ENCODE peak calls at places on chromosomes 5 and 9, in nine cellular contexts. J is RWPE1, I is A549, A is HFFc6, F is adrenal gland, X is PC-9, O is foreskin fibroblast, Q is GM12865, H is body of pancreas. Y is an unnamed sample.
A peak's percentile ranks its signal among the peaks of the same experiment; 100 is the strongest.

GRCh38 chr5:149326611-149327010 is 18.7 kb upstream of the GRPEL2 start:
- DNase-seq in I (peak; percentile 36), O (no peak), F (no peak), J (no peak), A (no peak), X (no peak), Q (no peak), H (no peak), Y (no peak)

GRCh38 chr9:15155826-15156225 is 151.2 kb downstream of the TTC39B start:
- DNase-seq in O (no peak), F (no peak), I (no peak), A (no peak), H (peak; percentile 25), Q (no peak), X (no peak), J (no peak), Y (no peak)

GRCh38 chr9:64773491-64773931 is 511.5 kb downstream of the FOXD4L5 start:
- DNase-seq in I (no peak), H (no peak), X (no peak), O (no peak), J (no peak), F (no peak), A (no peak), Q (peak; percentile 0), Y (peak; percentile 32)

GRCh38 chr9:96719538-96720315 is 58.2 kb downstream of the ZNF510 start:
- DNase-seq in I (no peak), A (no peak), F (no peak), J (peak; percentile 88), X (no peak), Q (no peak), O (no peak), H (peak; percentile 35), Y (no peak)

GRCh38 chr5:76099286-76099702 is 16.1 kb downstream of the SV2C start:
- DNase-seq in A (no peak), H (no peak), F (no peak), O (no peak), J (no peak), I (no peak), Q (peak; percentile 86), X (no peak), Y (no peak)

GRCh38 chr9:129237804-129238203 is 59.7 kb upstream of the IER5L start:
- DNase-seq in J (no peak), X (no peak), A (no peak), H (no peak), F (no peak), O (no peak), Q (no peak), I (no peak), Y (peak; percentile 33)

GRCh38 chr9:37944266-37944650 is 40.3 kb upstream of the SLC25A51 start:
- DNase-seq in J (no peak), I (no peak), A (no peak), H (no peak), X (no peak), Q (no peak), O (no peak), F (no peak), Y (no peak)

GRCh38 chr9:135440620-135441019 is 39.0 kb upstream of the PPP1R26 start:
- DNase-seq in X (no peak), H (peak; percentile 22), O (no peak), F (no peak), I (peak; percentile 87), A (no peak), J (no peak), Q (no peak), Y (no peak)

GRCh38 chr5:173505634-173506033 is 110.8 kb downstream of the BOD1 start:
- DNase-seq in I (no peak), F (no peak), H (no peak), Q (no peak), A (no peak), O (no peak), X (no peak), J (no peak), Y (no peak)

GRCh38 chr5:1724822-1725602 is 74.6 kb downstream of the MRPL36 start:
- DNase-seq in F (no peak), A (no peak), I (no peak), H (no peak), X (peak; percentile 7), O (peak; percentile 9), Q (no peak), J (peak; percentile 27), Y (peak; percentile 92)

GRCh38 chr9:92151691-92152393 is 36.6 kb upstream of the SPTLC1 start:
- DNase-seq in Q (no peak), F (peak; percentile 64), J (peak; percentile 64), A (peak; percentile 63), H (peak; percentile 57), I (no peak), O (peak; percentile 81), X (peak; percentile 97), Y (no peak)

GRCh38 chr9:92142329-92142728 is 27.1 kb upstream of the SPTLC1 start:
- DNase-seq in X (no peak), A (no peak), J (no peak), O (no peak), I (no peak), F (no peak), Q (no peak), H (no peak), Y (no peak)

GRCh38 chr9:92146610-92147009 is 31.4 kb upstream of the SPTLC1 start:
- DNase-seq in F (no peak), X (no peak), O (peak; percentile 10), I (peak; percentile 15), J (no peak), H (no peak), Q (no peak), A (no peak), Y (no peak)

GRCh38 chr9:92147854-92148184 is 32.6 kb upstream of the SPTLC1 start:
- DNase-seq in H (no peak), X (no peak), J (no peak), I (no peak), A (no peak), F (no peak), O (no peak), Q (no peak), Y (no peak)

DNA sequence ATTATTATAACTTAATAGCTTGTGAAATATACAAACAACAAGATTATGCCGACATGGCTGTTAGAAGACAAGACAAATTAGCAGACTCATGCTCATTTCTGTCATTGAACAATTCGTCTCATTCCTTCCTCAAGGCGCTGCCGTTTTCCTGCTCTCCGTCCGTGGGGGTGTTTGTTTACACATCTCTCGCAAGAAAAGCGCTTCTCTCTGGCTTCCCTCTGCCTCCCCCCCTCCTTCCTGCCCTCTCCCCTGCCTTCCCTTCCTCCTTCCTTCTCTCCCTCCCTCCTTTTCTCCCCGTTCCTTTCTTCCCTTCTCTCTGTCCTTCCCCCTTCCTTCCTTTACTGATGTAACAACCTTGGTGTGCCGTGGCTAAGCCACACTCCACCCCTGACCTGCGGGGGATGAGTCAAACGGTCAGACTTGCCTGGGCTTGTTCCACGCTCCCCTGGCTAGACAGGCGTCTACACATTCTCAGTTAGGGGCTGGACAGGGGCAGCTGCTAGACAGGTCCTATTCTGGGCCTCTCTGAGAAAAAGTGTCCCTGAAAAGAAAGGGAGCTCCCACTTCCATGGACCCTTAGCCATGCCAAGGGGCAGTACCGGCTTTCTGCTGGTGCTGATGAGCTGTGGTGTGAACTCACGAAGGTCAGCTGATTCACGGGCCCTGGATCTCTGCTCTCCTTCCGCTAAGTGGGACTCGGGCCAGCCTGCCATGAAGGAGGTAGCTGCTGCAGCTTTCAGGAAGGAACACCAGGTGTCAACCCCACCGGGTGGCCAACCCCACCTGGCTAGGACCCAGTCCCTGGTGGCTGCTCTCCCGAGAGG is 32.0 kb upstream of the SPTLC1 start:
- DNase-seq in J (peak; percentile 94), Q (peak; percentile 70), I (peak; percentile 85), A (peak; percentile 93), X (peak; percentile 90), H (peak; percentile 27), O (peak; percentile 86), F (peak; percentile 69), Y (no peak)
- TF ChIP-seq CTCF in J (no peak), Q (no peak), I (no peak), A (peak; percentile 31), X (no peak), H (no peak), O (peak; percentile 26), F (no peak), Y (peak; percentile 69)

GRCh38 chr5:154117930-154118329 is 72.6 kb upstream of the GALNT10 start:
- DNase-seq in I (no peak), A (no peak), J (no peak), Q (no peak), F (no peak), X (no peak), H (no peak), O (no peak), Y (no peak)

GRCh38 chr5:154112255-154112654 is 73.5 kb downstream of the MFAP3 start:
- DNase-seq in I (no peak), X (no peak), F (no peak), A (no peak), O (no peak), Q (peak; percentile 33), J (no peak), H (no peak), Y (no peak)

GRCh38 chr5:154118385-154118784 is 72.1 kb upstream of the GALNT10 start:
- DNase-seq in Q (no peak), A (no peak), F (no peak), H (no peak), I (no peak), X (no peak), O (no peak), J (no peak), Y (no peak)

GRCh38 chr5:154117050-154117449 is 73.5 kb upstream of the GALNT10 start:
- DNase-seq in Q (no peak), H (no peak), A (no peak), J (no peak), O (no peak), F (no peak), I (no peak), X (peak; percentile 34), Y (no peak)

GRCh38 chr5:154115314-154115713 is 75.2 kb upstream of the GALNT10 start:
- DNase-seq in F (no peak), A (no peak), Q (no peak), I (no peak), J (no peak), O (no peak), H (no peak), X (no peak), Y (no peak)
- TF ChIP-seq CTCF in F (no peak), A (no peak), Q (no peak), I (no peak), J (no peak), O (no peak), H (no peak), X (no peak), Y (no peak)

DNA sequence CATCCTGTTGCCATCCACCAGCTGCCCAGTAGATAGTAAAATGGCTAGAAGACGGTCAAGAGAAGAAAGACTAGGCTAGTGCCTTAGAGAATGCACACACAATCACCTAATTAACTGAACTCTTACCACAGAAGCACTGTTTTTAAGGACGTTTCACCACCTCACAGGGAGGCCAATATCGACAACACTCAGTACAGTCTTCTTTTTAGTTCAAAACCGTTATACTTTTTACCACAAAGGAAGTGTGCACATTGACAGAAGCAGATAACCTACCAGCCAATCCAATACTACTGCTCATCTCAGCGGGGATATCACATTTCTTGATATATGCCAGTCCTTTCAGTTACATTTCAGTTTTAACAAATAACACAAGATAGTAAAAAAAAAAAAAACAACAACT is 122.3 kb downstream of the GNAQ start:
- DNase-seq in Q (peak; percentile 14), F (no peak), X (no peak), A (no peak), H (no peak), O (no peak), J (no peak), I (no peak), Y (no peak)
- TF ChIP-seq CTCF in Q (no peak), F (no peak), X (no peak), A (no peak), H (no peak), O (no peak), J (no peak), I (no peak), Y (no peak)

GRCh38 chr9:126160854-126161329 is 165.7 kb upstream of the MVB12B start:
- DNase-seq in X (no peak), Q (no peak), A (no peak), H (no peak), J (no peak), O (no peak), F (no peak), I (no peak), Y (no peak)
- TF ChIP-seq CTCF in X (no peak), Q (no peak), A (no peak), H (no peak), J (no peak), O (no peak), F (no peak), I (no peak), Y (no peak)

Y was measured in chondrocyte.